ENCODE peak calls at places on chromosomes 11 and 22, in nine cellular contexts. U is astrocyte of the cerebellum, X is kidney epithelial cell, R is prostate gland, T is A673, C is fibroblast of mammary gland, S is spleen, N is skeletal muscle cell, M is choroid plexus epithelial cell. J is an unnamed sample.
A peak's percentile ranks its signal among the peaks of the same experiment; 100 is the strongest.

GRCh38 chr11:16191852-16192240 is 164.5 kb downstream of the SOX6 start:
- DNase-seq in U (no peak), X (no peak), R (no peak), T (no peak), C (no peak), S (no peak), N (no peak), M (no peak), J (no peak)

GRCh38 chr22:31344369-31345330 is 1.5 kb downstream of the PATZ1 start:
- DNase-seq in U (no peak), X (no peak), R (peak; percentile 65), T (peak; percentile 22), C (peak; percentile 48), S (peak; percentile 88), N (no peak), M (peak; percentile 67), J (peak; percentile 55)

GRCh38 chr11:130721736-130722135 is 194.5 kb downstream of the SNX19 start:
- DNase-seq in U (no peak), X (no peak), R (no peak), T (no peak), C (peak; percentile 83), S (no peak), N (no peak), M (peak; percentile 73), J (peak; percentile 88)

GRCh38 chr11:72591785-72592490 is 82.3 kb downstream of the PDE2A start:
- DNase-seq in U (no peak), X (no peak), R (no peak), T (peak; percentile 66), C (no peak), S (no peak), N (no peak), M (peak; percentile 25), J (no peak)

GRCh38 chr22:50145741-50146439 is 24.6 kb upstream of the PANX2 start:
- DNase-seq in U (no peak), X (no peak), R (no peak), T (no peak), C (no peak), S (no peak), N (no peak), M (no peak), J (no peak)

GRCh38 chr22:24423519-24424000 is 3.8 kb upstream of the ADORA2A start:
- DNase-seq in U (no peak), X (no peak), R (no peak), T (peak; percentile 49), C (no peak), S (peak; percentile 95), N (no peak), M (peak; percentile 24), J (no peak)

GRCh38 chr11:43825217-43825816 is 55.3 kb upstream of the ALKBH3 start:
- DNase-seq in U (peak; percentile 18), X (no peak), R (peak; percentile 15), T (peak; percentile 75), C (peak; percentile 46), S (no peak), N (no peak), M (peak; percentile 70), J (peak; percentile 54)

GRCh38 chr11:122100222-122101080 is 15.6 kb downstream of the BLID start:
- DNase-seq in U (peak; percentile 53), X (no peak), R (peak; percentile 36), T (peak; percentile 92), C (peak; percentile 68), S (no peak), N (peak; percentile 43), M (peak; percentile 86), J (peak; percentile 80)

GRCh38 chr11:19441752-19442553 is 201.2 kb upstream of the E2F8 start:
- DNase-seq in U (peak; percentile 95), X (peak; percentile 91), R (no peak), T (no peak), C (peak; percentile 98), S (no peak), N (peak; percentile 90), M (peak; percentile 98), J (peak; percentile 97)

GRCh38 chr11:72223615-72224586 is 666 bp upstream of the INPPL1 start:
- DNase-seq in U (peak; percentile 23), X (no peak), R (peak; percentile 72), T (peak; percentile 67), C (peak; percentile 41), S (peak; percentile 93), N (no peak), M (peak; percentile 76), J (peak; percentile 65)

GRCh38 chr11:134835561-134835960 is 423.5 kb upstream of the B3GAT1 start:
- DNase-seq in U (no peak), X (no peak), R (no peak), T (no peak), C (no peak), S (no peak), N (no peak), M (no peak), J (no peak)

GRCh38 chr22:43451651-43452050 is 39.8 kb downstream of the MPPED1 start:
- DNase-seq in U (no peak), X (no peak), R (no peak), T (no peak), C (no peak), S (peak; percentile 34), N (no peak), M (no peak), J (no peak)

GRCh38 chr11:66420671-66421476 is at the start of gene NPAS4:
- DNase-seq in U (no peak), X (no peak), R (no peak), T (no peak), C (no peak), S (no peak), N (no peak), M (no peak), J (no peak)
- H3K4me3 ChIP-seq in U (no peak within 1 kb of the TSS), X (no peak within 1 kb of the TSS), R (no peak within 1 kb of the TSS), T (no peak within 1 kb of the TSS), C (no peak within 1 kb of the TSS), S (no peak within 1 kb of the TSS), N (no peak within 1 kb of the TSS), M (no peak within 1 kb of the TSS), J (no peak within 1 kb of the TSS)

GRCh38 chr22:38315801-38316339 is 1.4 kb downstream of the CSNK1E start:
- DNase-seq in U (no peak), X (no peak), R (no peak), T (peak; percentile 46), C (no peak), S (peak; percentile 73), N (no peak), M (no peak), J (no peak)

GRCh38 chr22:38313384-38313955 is 3.8 kb downstream of the CSNK1E start:
- DNase-seq in U (peak; percentile 81), X (no peak), R (no peak), T (peak; percentile 62), C (peak; percentile 97), S (peak; percentile 85), N (peak; percentile 92), M (peak; percentile 94), J (peak; percentile 91)

GRCh38 chr22:38312261-38312800 is 4.9 kb downstream of the CSNK1E start:
- DNase-seq in U (no peak), X (no peak), R (peak; percentile 45), T (no peak), C (peak; percentile 58), S (no peak), N (no peak), M (peak; percentile 72), J (no peak)

GRCh38 chr22:38314992-38315800 is 2.0 kb downstream of the CSNK1E start:
- DNase-seq in U (no peak), X (no peak), R (peak; percentile 29), T (no peak), C (peak; percentile 41), S (peak; percentile 81), N (no peak), M (no peak), J (no peak)

GRCh38 chr22:38314140-38314991 is 2.9 kb downstream of the CSNK1E start:
- DNase-seq in U (no peak), X (no peak), R (no peak), T (no peak), C (peak; percentile 61), S (peak; percentile 78), N (no peak), M (peak; percentile 51), J (peak; percentile 56)
- H3K4me3 ChIP-seq in U (peak overlapping the region; percentile 63), X (peak overlapping the region; percentile 84), R (peak overlapping the region; percentile 79), T (peak overlapping the region; percentile 80), C (peak overlapping the region; percentile 92), S (peak overlapping the region; percentile 47), N (peak overlapping the region; percentile 63), M (peak overlapping the region; percentile 79), J (peak overlapping the region; percentile 63)

DNA sequence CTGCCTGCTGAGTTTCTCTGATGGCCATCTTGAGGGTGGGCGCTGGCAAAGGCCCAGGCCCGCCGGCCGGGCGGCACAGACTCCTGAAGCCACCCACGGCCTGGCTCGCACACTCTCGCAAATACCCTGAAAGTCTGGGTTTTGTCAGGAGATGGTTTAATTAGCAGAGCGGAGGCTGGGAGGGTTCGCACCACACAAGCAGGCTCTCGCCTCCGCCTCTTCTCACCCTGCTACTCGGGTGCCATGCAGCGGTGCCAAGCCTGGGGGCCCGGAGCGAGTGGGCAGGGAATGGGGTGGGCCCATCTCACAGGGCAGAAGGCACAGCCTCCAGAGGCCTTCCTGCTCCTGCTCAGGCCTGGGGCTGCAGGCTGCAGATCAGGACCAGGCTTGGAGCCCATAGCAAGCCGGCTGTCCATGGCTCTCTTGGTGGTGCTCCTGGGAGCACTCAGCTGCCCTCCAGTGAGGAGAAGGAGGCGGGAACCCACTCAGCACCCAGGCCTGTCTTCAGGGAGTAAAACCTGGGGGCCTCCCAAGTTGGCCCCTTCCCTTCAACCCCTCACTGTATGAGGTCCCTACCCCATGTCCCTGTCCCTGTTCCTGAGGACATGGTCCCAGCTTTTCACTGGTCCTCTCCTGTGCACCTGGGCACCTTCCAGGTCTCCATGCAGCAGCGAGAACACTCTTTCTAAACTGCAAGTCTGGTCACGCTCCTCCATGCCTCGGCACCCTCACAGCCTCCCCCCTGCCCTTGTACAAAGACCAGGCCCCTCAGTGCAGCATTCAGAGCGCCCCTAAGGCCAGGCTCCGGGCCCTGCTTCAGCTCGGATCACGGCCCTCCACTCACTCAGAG is 62.0 kb downstream of the FLRT1 start:
- DNase-seq in U (no peak), X (no peak), R (no peak), T (no peak), C (no peak), S (no peak), N (no peak), M (no peak), J (no peak)
- H3K4me3 ChIP-seq in U (no peak overlapping the region), X (no peak overlapping the region), R (no peak overlapping the region), T (no peak overlapping the region), C (no peak overlapping the region), S (no peak overlapping the region), N (no peak overlapping the region), M (no peak overlapping the region), J (no peak overlapping the region)

DNA sequence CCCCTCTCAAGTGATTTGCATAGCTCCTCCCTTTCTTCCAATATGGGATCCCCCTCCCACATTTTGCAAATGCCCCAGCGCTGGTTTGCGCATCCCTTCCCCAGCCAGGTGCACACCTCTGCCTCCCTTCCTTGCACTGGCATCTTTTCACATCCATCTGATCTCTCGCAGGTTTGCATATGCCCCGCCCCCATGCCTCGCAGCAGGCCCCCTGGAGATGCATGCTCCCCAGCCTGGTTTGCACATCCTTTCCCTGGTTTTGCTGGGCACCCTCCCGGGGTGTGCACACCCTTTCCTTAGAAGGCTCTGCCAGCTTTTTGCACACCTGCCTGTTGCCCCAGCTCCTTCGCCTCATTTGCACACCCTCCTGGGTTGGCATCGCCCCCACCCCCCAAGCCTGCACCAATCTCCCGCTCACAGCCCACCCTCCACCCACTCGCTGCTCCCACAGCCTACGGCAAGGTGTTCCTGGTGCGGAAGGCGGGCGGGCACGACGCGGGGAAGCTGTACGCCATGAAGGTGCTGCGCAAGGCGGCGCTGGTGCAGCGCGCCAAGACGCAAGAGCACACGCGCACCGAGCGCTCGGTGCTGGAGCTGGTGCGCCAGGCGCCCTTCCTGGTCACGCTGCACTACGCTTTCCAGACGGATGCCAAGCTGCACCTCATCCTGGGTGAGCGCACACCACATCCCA is 895 bp downstream of the RPS6KA4 start:
- DNase-seq in U (no peak), X (no peak), R (no peak), T (no peak), C (no peak), S (no peak), N (no peak), M (no peak), J (no peak)
- H3K4me3 ChIP-seq in U (peak overlapping the region; percentile 82), X (peak overlapping the region; percentile 74), R (peak overlapping the region; percentile 75), T (peak overlapping the region; percentile 76), C (peak overlapping the region; percentile 80), S (peak overlapping the region; percentile 57), N (peak overlapping the region; percentile 77), M (peak overlapping the region; percentile 92), J (peak overlapping the region; percentile 86)

J was measured in fibroblast of pulmonary artery.